ENCODE peak calls at places on chromosomes 1 and 21, in nine cellular contexts. U is stomach, B is GM23338, D is transverse colon, L is GM12891, F is sigmoid colon, P is breast epithelium, A is HCT116, Y is upper lobe of left lung. R is an unnamed sample.

GRCh38 chr1:165069829-165070228 is 286.7 kb downstream of the LMX1A start:
- DNase-seq in U (no peak), B (no peak), D (peak), L (no peak), F (no peak), P (no peak), A (no peak), Y (no peak), R (no peak)

GRCh38 chr1:175902281-175902680 is 158.9 kb upstream of the TNR start:
- DNase-seq in U (no peak), B (no peak), D (no peak), L (no peak), F (no peak), P (no peak), A (no peak), Y (no peak), R (no peak)

GRCh38 chr1:169018751-169019150 is 87.7 kb upstream of the ATP1B1 start:
- DNase-seq in U (no peak), B (no peak), D (peak), L (no peak), F (no peak), P (no peak), A (no peak), Y (no peak), R (no peak)

GRCh38 chr1:210237981-210238380 is 5.4 kb downstream of the SERTAD4 start:
- DNase-seq in U (no peak), B (no peak), D (no peak), L (no peak), F (no peak), P (no peak), A (no peak), Y (peak), R (no peak)

GRCh38 chr1:157357111-157357510 is 195.2 kb downstream of the FCRL5 start:
- DNase-seq in U (no peak), B (no peak), D (no peak), L (no peak), F (no peak), P (no peak), A (no peak), Y (no peak), R (no peak)

GRCh38 chr1:116794804-116795481 is 40.7 kb downstream of the CD2 start:
- DNase-seq in U (no peak), B (no peak), D (no peak), L (peak), F (no peak), P (no peak), A (no peak), Y (no peak), R (peak)

GRCh38 chr1:179007233-179007632 is 18.5 kb upstream of the FAM20B start:
- DNase-seq in U (no peak), B (no peak), D (no peak), L (no peak), F (no peak), P (no peak), A (no peak), Y (no peak), R (no peak)

GRCh38 chr1:212229654-212230053 is 55.6 kb upstream of the PPP2R5A start:
- DNase-seq in U (no peak), B (no peak), D (no peak), L (no peak), F (no peak), P (no peak), A (no peak), Y (no peak), R (no peak)

GRCh38 chr21:35252831-35253230 is 203.7 kb upstream of the RUNX1 start:
- DNase-seq in U (no peak), B (no peak), D (no peak), L (no peak), F (no peak), P (no peak), A (no peak), Y (no peak), R (no peak)

GRCh38 chr1:113551728-113552127 is 161.4 kb downstream of the MAGI3 start:
- DNase-seq in U (no peak), B (no peak), D (no peak), L (no peak), F (no peak), P (no peak), A (no peak), Y (no peak), R (no peak)

GRCh38 chr1:24901791-24902470 is 28.1 kb downstream of the RUNX3 start:
- DNase-seq in U (peak), B (no peak), D (peak), L (no peak), F (no peak), P (peak), A (no peak), Y (no peak), R (peak)

GRCh38 chr1:29687166-29687565 is 450.8 kb downstream of the PTPRU start:
- DNase-seq in U (no peak), B (no peak), D (no peak), L (no peak), F (peak), P (no peak), A (no peak), Y (no peak), R (no peak)

GRCh38 chr1:198174297-198174696 is 17.5 kb downstream of the NEK7 start:
- DNase-seq in U (no peak), B (no peak), D (no peak), L (no peak), F (no peak), P (no peak), A (no peak), Y (no peak), R (no peak)

GRCh38 chr1:15198684-15199083 is 45.1 kb downstream of the TMEM51 start:
- DNase-seq in U (peak), B (no peak), D (no peak), L (no peak), F (no peak), P (no peak), A (no peak), Y (no peak), R (no peak)

GRCh38 chr1:151819951-151820623 is 11.5 kb downstream of the RORC start:
- DNase-seq in U (peak), B (no peak), D (no peak), L (no peak), F (no peak), P (no peak), A (no peak), Y (no peak), R (no peak)

GRCh38 chr1:185409763-185410528 is 92.9 kb upstream of the IVNS1ABP start:
- DNase-seq in U (no peak), B (no peak), D (no peak), L (no peak), F (no peak), P (no peak), A (no peak), Y (no peak), R (no peak)

GRCh38 chr1:53685272-53686051 is 53.5 kb downstream of the GLIS1 start:
- DNase-seq in U (no peak), B (no peak), D (no peak), L (no peak), F (no peak), P (no peak), A (no peak), Y (peak), R (no peak)

GRCh38 chr1:46223472-46223943 is 20.4 kb downstream of the LURAP1 start:
- DNase-seq in U (peak), B (peak), D (peak), L (no peak), F (peak), P (peak), A (peak), Y (no peak), R (no peak)

DNA sequence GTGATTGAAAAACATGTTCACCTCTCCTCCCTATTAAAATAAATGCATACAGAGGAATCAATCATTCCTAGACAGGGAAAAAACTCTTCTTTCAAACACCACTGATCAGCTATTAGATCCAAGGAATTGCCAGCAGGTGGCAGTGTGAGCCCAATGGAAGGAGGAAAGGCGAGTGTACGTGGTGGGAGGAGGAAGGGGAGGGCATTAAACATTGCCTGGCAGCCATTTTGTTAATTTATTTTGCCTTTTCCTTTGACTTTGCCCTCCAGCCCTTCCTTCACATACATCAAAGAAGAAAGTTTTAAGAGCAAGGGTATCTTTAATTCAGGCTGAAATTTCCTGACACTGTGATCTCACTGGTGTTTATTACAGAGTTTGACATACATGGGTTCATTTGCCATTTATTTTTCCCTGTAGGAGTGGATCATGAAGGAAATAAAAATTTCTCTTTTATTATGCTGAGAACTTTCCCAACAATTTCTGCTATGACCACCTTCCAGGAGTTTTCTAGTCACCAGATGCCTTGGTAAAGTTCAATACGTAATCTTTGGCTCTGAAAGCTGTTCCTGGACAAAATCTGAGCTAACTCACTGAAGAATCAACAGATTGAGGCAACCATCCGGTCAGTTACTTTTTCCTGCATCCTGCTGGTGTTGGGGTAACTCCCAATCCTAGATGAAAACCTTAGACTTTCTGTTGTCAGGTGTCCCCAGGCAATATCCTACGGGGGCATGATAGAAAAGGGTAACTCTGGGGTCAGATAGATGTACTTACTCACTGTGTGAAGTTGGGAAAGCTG is 1.9 kb upstream of the GNAI3 start:
- DNase-seq in U (peak), B (peak), D (peak), L (peak), F (peak), P (peak), A (peak), Y (no peak), R (peak)
- TF ChIP-seq POLR2AphosphoS5 in U (peak), B (no peak), D (no peak), L (no peak), F (no peak), P (no peak), A (peak), Y (no peak), R (no peak)

GRCh38 chr1:63012339-63012738 is 228.4 kb downstream of the ATG4C start:
- DNase-seq in U (no peak), B (no peak), D (no peak), L (no peak), F (no peak), P (no peak), A (no peak), Y (no peak), R (no peak)
- TF ChIP-seq POLR2AphosphoS5 in U (no peak), B (no peak), D (no peak), L (no peak), F (no peak), P (no peak), A (no peak), Y (peak), R (no peak)

GRCh38 chr1:241698177-241698576 is 46.1 kb downstream of the WDR64 start:
- DNase-seq in U (no peak), B (no peak), D (no peak), L (no peak), F (no peak), P (no peak), A (no peak), Y (no peak), R (no peak)
- TF ChIP-seq POLR2AphosphoS5 in U (no peak), B (no peak), D (no peak), L (no peak), F (no peak), P (no peak), A (no peak), Y (no peak), R (no peak)

DNA sequence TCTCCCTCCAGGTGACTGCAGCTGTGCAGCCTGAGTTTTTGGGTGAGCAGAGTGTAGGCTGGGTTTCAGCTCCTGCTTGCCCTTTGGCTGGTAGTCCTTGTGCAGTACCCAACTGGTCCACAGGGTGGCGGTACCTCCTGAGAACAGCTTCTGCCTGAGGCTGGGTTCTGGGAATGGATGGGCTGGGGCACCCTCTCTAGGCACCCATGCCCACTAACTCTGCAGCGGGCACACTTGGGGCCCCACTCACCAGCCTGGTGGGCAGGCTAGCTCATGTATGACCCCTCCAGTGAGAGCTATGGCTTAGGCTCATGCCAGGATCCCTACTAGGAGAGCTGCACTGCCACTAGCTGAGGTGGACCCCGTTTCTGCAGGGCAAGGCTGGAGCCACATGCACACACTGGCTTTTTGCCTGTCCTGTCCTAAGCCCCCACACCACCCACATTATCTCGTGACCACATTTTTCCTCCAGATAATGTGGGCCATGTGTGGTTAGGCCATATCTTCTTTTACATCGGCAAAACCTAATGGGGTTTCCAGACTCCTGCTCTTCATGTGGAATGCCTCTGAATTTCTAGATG is 15.5 kb upstream of the GSTM4 start:
- DNase-seq in U (peak), B (peak), D (peak), L (no peak), F (peak), P (peak), A (no peak), Y (peak), R (no peak)
- TF ChIP-seq POLR2AphosphoS5 in U (no peak), B (no peak), D (no peak), L (no peak), F (no peak), P (no peak), A (no peak), Y (no peak), R (no peak)

DNA sequence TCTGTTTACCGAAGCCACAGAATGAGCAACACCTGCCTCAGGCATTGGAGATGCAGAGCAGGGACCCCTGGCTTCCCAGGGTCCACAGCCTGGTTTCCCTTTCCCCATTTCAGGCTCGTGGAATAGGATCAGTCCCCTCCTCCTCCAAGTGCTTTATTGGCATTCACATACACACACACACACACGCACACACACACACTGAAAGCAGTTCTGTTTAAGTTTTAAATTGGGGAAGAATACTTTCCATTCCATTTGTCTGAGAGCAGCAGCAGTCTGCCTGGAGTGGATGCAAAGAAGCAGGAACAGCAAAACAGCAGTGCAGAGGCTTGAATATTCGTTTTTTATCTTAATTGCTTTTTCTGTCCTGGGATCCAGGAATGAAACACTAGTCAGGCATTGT is 7.0 kb downstream of the CYB561D1 start:
- DNase-seq in U (no peak), B (no peak), D (no peak), L (no peak), F (no peak), P (no peak), A (no peak), Y (no peak), R (no peak)
- TF ChIP-seq POLR2AphosphoS5 in U (no peak), B (no peak), D (no peak), L (no peak), F (no peak), P (no peak), A (no peak), Y (no peak), R (no peak)

DNA sequence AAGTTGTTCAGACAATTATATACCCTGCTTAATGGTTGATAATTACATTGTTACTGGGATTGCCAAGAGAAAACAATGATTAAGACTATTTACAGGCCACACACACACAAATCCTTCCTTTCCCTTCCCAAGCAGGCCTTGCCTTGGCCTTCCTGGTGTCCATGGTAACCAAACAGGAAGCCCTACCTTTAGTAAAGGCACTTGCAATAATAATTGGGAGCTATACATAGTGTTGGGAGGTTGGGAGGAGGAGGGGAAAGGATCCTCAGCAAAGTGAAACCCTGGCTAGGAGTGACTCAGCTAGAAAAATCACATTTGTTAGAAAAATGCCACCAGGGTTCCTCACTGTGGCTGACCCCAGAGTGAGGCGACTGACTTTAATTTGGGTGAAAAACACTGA is 122.3 kb upstream of the ADAR start:
- DNase-seq in U (no peak), B (peak), D (no peak), L (no peak), F (no peak), P (no peak), A (no peak), Y (no peak), R (no peak)
- TF ChIP-seq POLR2AphosphoS5 in U (no peak), B (no peak), D (no peak), L (no peak), F (no peak), P (no peak), A (no peak), Y (no peak), R (no peak)

DNA sequence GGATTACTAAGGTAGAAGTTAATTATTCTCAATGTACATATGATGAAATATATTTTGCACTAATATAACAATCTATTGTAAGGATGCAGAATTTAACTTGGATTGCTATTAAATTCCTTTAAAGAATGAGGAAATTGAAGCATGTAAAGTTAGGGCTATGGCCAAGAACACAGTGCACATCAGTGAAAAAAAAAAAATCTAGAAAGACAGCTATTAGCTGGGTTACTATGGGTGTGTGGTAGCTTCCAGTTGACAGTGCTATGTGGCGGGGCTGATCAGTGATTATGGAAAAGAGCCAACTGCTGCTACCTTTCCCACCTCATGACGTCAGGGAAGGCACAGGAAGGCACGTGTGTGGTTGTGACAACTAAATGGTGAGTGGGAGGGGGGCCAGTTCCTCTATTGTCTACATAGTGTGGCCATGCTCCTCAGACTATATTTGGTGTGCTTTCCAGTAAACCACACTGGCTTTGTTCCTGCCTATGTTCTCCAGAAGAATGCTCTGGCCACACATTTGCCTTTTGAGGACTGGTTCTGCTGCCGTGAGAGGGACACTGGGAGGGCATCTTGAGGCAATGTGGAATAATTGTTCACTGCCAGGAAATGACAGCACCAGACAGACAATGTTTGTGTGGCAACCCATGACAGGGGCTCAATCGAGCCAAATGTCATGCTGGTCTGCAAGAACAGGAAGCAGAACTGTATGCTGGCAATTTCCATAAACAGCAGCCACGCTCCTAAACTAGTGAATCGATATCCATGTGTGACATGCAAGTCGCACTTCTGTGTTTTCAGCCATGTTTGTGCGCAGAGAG is 2.9 kb upstream of the SDE2 start:
- DNase-seq in U (peak), B (no peak), D (peak), L (no peak), F (peak), P (no peak), A (no peak), Y (no peak), R (no peak)
- TF ChIP-seq POLR2AphosphoS5 in U (peak), B (no peak), D (peak), L (no peak), F (no peak), P (peak), A (no peak), Y (peak), R (no peak)

DNA sequence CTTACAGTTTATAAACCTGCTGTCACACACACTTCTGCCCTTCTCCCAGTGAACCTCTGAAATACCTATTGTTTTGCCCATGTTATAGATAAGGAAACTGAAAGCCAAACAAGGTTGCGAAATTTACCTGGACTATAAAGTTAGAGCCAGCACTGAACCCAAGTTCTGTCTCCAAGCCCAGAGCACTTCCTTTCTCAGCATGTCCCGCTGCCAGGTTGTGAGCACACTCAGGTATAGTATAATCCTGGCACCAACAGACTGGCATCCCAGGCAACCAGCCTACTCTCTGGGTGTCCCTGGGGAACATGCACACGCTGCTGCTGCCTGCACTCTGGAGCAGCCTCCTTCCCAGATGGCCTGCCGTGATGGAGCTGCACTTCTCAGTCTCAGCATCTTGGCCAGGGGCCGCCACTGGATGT is 45.1 kb downstream of the PGBD5 start:
- DNase-seq in U (peak), B (no peak), D (peak), L (no peak), F (no peak), P (no peak), A (no peak), Y (no peak), R (no peak)
- TF ChIP-seq POLR2AphosphoS5 in U (no peak), B (no peak), D (no peak), L (no peak), F (no peak), P (no peak), A (no peak), Y (no peak), R (no peak)

GRCh38 chr1:203860396-203860951 is 925 bp upstream of the SNRPE start:
- DNase-seq in U (peak), B (peak), D (peak), L (no peak), F (no peak), P (no peak), A (no peak), Y (no peak), R (no peak)
- TF ChIP-seq POLR2AphosphoS5 in U (no peak), B (no peak), D (peak), L (no peak), F (no peak), P (no peak), A (no peak), Y (no peak), R (no peak)